ENCODE peak calls at places on chromosomes 5 and 9, in six cellular contexts. One of them, this sample, is unnamed.

GRCh38 chr5:94374336-94374735 is 244.1 kb downstream of the KIAA0825 start:
- DNase-seq in OCI-M1: no peak
- DNase-seq in NCI-H146: no peak
- DNase-seq in NCI-H510A: no peak
- DNase-seq in stimulated activated CD8-positive, alpha-beta memory T cell treated with anti-CD3 and anti-CD28 coated beads, Interleukin-12 subunit alpha, Interleukin-12 subunit beta, amount 100 ng/mL, for 1 hour: no peak
- DNase-seq in T-cell: no peak
- DNase-seq in this sample: no peak

GRCh38 chr9:114953917-114954316 is 23.5 kb upstream of the TNFSF8 start:
- DNase-seq in OCI-M1: peak; percentile 35
- DNase-seq in NCI-H146: no peak
- DNase-seq in NCI-H510A: no peak
- DNase-seq in stimulated activated CD8-positive, alpha-beta memory T cell treated with anti-CD3 and anti-CD28 coated beads, Interleukin-12 subunit alpha, Interleukin-12 subunit beta, amount 100 ng/mL, for 1 hour: no peak
- DNase-seq in T-cell: no peak
- DNase-seq in this sample: peak; percentile 80

GRCh38 chr5:65961644-65962043 is 35.3 kb downstream of the ERBIN start:
- DNase-seq in OCI-M1: peak; percentile 38
- DNase-seq in NCI-H146: no peak
- DNase-seq in NCI-H510A: no peak
- DNase-seq in stimulated activated CD8-positive, alpha-beta memory T cell treated with anti-CD3 and anti-CD28 coated beads, Interleukin-12 subunit alpha, Interleukin-12 subunit beta, amount 100 ng/mL, for 1 hour: no peak
- DNase-seq in T-cell: no peak
- DNase-seq in this sample: peak; percentile 48

GRCh38 chr5:147939431-147940114 is 33.2 kb upstream of the C5orf46 start:
- DNase-seq in OCI-M1: no peak
- DNase-seq in NCI-H146: no peak
- DNase-seq in NCI-H510A: peak; percentile 57
- DNase-seq in stimulated activated CD8-positive, alpha-beta memory T cell treated with anti-CD3 and anti-CD28 coated beads, Interleukin-12 subunit alpha, Interleukin-12 subunit beta, amount 100 ng/mL, for 1 hour: no peak
- DNase-seq in T-cell: no peak
- DNase-seq in this sample: peak; percentile 28

GRCh38 chr9:74951725-74952151 is 974 bp downstream of the C9orf40 start:
- DNase-seq in OCI-M1: peak; percentile 65
- DNase-seq in NCI-H146: peak; percentile 54
- DNase-seq in NCI-H510A: peak; percentile 2
- DNase-seq in stimulated activated CD8-positive, alpha-beta memory T cell treated with anti-CD3 and anti-CD28 coated beads, Interleukin-12 subunit alpha, Interleukin-12 subunit beta, amount 100 ng/mL, for 1 hour: no peak
- DNase-seq in T-cell: peak; percentile 27
- DNase-seq in this sample: peak; percentile 39

GRCh38 chr5:57317341-57317740 is 143.5 kb downstream of the GPBP1 start:
- DNase-seq in OCI-M1: no peak
- DNase-seq in NCI-H146: no peak
- DNase-seq in NCI-H510A: no peak
- DNase-seq in stimulated activated CD8-positive, alpha-beta memory T cell treated with anti-CD3 and anti-CD28 coated beads, Interleukin-12 subunit alpha, Interleukin-12 subunit beta, amount 100 ng/mL, for 1 hour: no peak
- DNase-seq in T-cell: no peak
- DNase-seq in this sample: no peak

GRCh38 chr5:119353213-119353612 is 2.6 kb upstream of the TNFAIP8 start:
- DNase-seq in OCI-M1: no peak
- DNase-seq in NCI-H146: no peak
- DNase-seq in NCI-H510A: no peak
- DNase-seq in stimulated activated CD8-positive, alpha-beta memory T cell treated with anti-CD3 and anti-CD28 coated beads, Interleukin-12 subunit alpha, Interleukin-12 subunit beta, amount 100 ng/mL, for 1 hour: no peak
- DNase-seq in T-cell: no peak
- DNase-seq in this sample: no peak

GRCh38 chr5:54718647-54719046 is 201.1 kb downstream of the SNX18 start:
- DNase-seq in OCI-M1: no peak
- DNase-seq in NCI-H146: no peak
- DNase-seq in NCI-H510A: no peak
- DNase-seq in stimulated activated CD8-positive, alpha-beta memory T cell treated with anti-CD3 and anti-CD28 coated beads, Interleukin-12 subunit alpha, Interleukin-12 subunit beta, amount 100 ng/mL, for 1 hour: no peak
- DNase-seq in T-cell: no peak
- DNase-seq in this sample: peak; percentile 18

GRCh38 chr9:138008081-138008841 is 130.7 kb downstream of the CACNA1B start:
- DNase-seq in OCI-M1: no peak
- DNase-seq in NCI-H146: no peak
- DNase-seq in NCI-H510A: no peak
- DNase-seq in stimulated activated CD8-positive, alpha-beta memory T cell treated with anti-CD3 and anti-CD28 coated beads, Interleukin-12 subunit alpha, Interleukin-12 subunit beta, amount 100 ng/mL, for 1 hour: no peak
- DNase-seq in T-cell: no peak
- DNase-seq in this sample: peak; percentile 28

GRCh38 chr9:1721219-1721618 is 293.9 kb upstream of the SMARCA2 start:
- DNase-seq in OCI-M1: no peak
- DNase-seq in NCI-H146: no peak
- DNase-seq in NCI-H510A: no peak
- DNase-seq in stimulated activated CD8-positive, alpha-beta memory T cell treated with anti-CD3 and anti-CD28 coated beads, Interleukin-12 subunit alpha, Interleukin-12 subunit beta, amount 100 ng/mL, for 1 hour: no peak
- DNase-seq in T-cell: no peak
- DNase-seq in this sample: no peak

GRCh38 chr5:55629790-55630189 is 82.3 kb downstream of the SLC38A9 start:
- DNase-seq in OCI-M1: no peak
- DNase-seq in NCI-H146: no peak
- DNase-seq in NCI-H510A: no peak
- DNase-seq in stimulated activated CD8-positive, alpha-beta memory T cell treated with anti-CD3 and anti-CD28 coated beads, Interleukin-12 subunit alpha, Interleukin-12 subunit beta, amount 100 ng/mL, for 1 hour: no peak
- DNase-seq in T-cell: no peak
- DNase-seq in this sample: no peak

GRCh38 chr9:6907772-6908381 is 150.1 kb downstream of the KDM4C start:
- DNase-seq in OCI-M1: peak; percentile 99
- DNase-seq in NCI-H146: peak; percentile 27
- DNase-seq in NCI-H510A: no peak
- DNase-seq in stimulated activated CD8-positive, alpha-beta memory T cell treated with anti-CD3 and anti-CD28 coated beads, Interleukin-12 subunit alpha, Interleukin-12 subunit beta, amount 100 ng/mL, for 1 hour: no peak
- DNase-seq in T-cell: no peak
- DNase-seq in this sample: peak; percentile 26

GRCh38 chr5:91378683-91379601 is 4.2 kb downstream of the ARRDC3 start:
- DNase-seq in OCI-M1: peak; percentile 56
- DNase-seq in NCI-H146: no peak
- DNase-seq in NCI-H510A: no peak
- DNase-seq in stimulated activated CD8-positive, alpha-beta memory T cell treated with anti-CD3 and anti-CD28 coated beads, Interleukin-12 subunit alpha, Interleukin-12 subunit beta, amount 100 ng/mL, for 1 hour: no peak
- DNase-seq in T-cell: no peak
- DNase-seq in this sample: peak; percentile 28

GRCh38 chr9:126436545-126437269 is 110.1 kb downstream of the MVB12B start:
- DNase-seq in OCI-M1: no peak
- DNase-seq in NCI-H146: peak; percentile 26
- DNase-seq in NCI-H510A: no peak
- DNase-seq in stimulated activated CD8-positive, alpha-beta memory T cell treated with anti-CD3 and anti-CD28 coated beads, Interleukin-12 subunit alpha, Interleukin-12 subunit beta, amount 100 ng/mL, for 1 hour: no peak
- DNase-seq in T-cell: no peak
- DNase-seq in this sample: peak; percentile 36

GRCh38 chr5:172051643-172052362 is 45.4 kb upstream of the FBXW11 start:
- DNase-seq in OCI-M1: no peak
- DNase-seq in NCI-H146: no peak
- DNase-seq in NCI-H510A: no peak
- DNase-seq in stimulated activated CD8-positive, alpha-beta memory T cell treated with anti-CD3 and anti-CD28 coated beads, Interleukin-12 subunit alpha, Interleukin-12 subunit beta, amount 100 ng/mL, for 1 hour: no peak
- DNase-seq in T-cell: no peak
- DNase-seq in this sample: no peak